ENCODE peak calls at places on chromosomes 6 and 20, in four cellular contexts. One of them, this sample, is unnamed. For H3K4me1, the result is how much of the 10 kb centered on the place peaks cover.

GRCh38 chr6:121434037-121434770 is 1.2 kb upstream of the GJA1 start:
- DNase-seq in left ventricle myocardium inferior: no peak
- DNase-seq in suprapubic skin: no peak
- DNase-seq in MM.1S: no peak
- DNase-seq in this sample: no peak

GRCh38 chr20:57193094-57193493 is 73.3 kb downstream of the BMP7 start:
- DNase-seq in left ventricle myocardium inferior: no peak
- DNase-seq in suprapubic skin: peak
- DNase-seq in MM.1S: no peak
- DNase-seq in this sample: no peak

GRCh38 chr20:51597389-51598231 is 55.1 kb upstream of the NFATC2 start:
- DNase-seq in left ventricle myocardium inferior: no peak
- DNase-seq in suprapubic skin: no peak
- DNase-seq in MM.1S: no peak
- DNase-seq in this sample: no peak

GRCh38 chr6:160226118-160226541 is 32.5 kb downstream of the SLC22A2 start:
- DNase-seq in left ventricle myocardium inferior: no peak
- DNase-seq in suprapubic skin: no peak
- DNase-seq in MM.1S: no peak
- DNase-seq in this sample: no peak

GRCh38 chr20:61387204-61387958 is 135.3 kb downstream of the CDH4 start:
- DNase-seq in left ventricle myocardium inferior: no peak
- DNase-seq in suprapubic skin: no peak
- DNase-seq in MM.1S: no peak
- DNase-seq in this sample: peak

GRCh38 chr20:13610205-13610604 is 28.5 kb downstream of the TASP1 start:
- DNase-seq in left ventricle myocardium inferior: no peak
- DNase-seq in suprapubic skin: no peak
- DNase-seq in MM.1S: no peak
- DNase-seq in this sample: no peak

GRCh38 chr6:158567871-158568401 is 8.0 kb downstream of the TMEM181 start:
- DNase-seq in left ventricle myocardium inferior: no peak
- DNase-seq in suprapubic skin: no peak
- DNase-seq in MM.1S: no peak
- DNase-seq in this sample: no peak

GRCh38 chr6:125781307-125781868 is 9.4 kb upstream of the NCOA7 start:
- DNase-seq in left ventricle myocardium inferior: no peak
- DNase-seq in suprapubic skin: no peak
- DNase-seq in MM.1S: peak
- DNase-seq in this sample: peak

GRCh38 chr20:58693226-58694006 is 816 bp downstream of the NPEPL1 start:
- DNase-seq in left ventricle myocardium inferior: peak
- DNase-seq in suprapubic skin: no peak
- DNase-seq in MM.1S: no peak
- DNase-seq in this sample: peak

GRCh38 chr6:32982084-32982701 is 13.8 kb downstream of the BRD2 start:
- DNase-seq in left ventricle myocardium inferior: no peak
- DNase-seq in suprapubic skin: no peak
- DNase-seq in MM.1S: no peak
- DNase-seq in this sample: no peak

GRCh38 chr6:23272536-23272935 is 703.2 kb downstream of the HDGFL1 start:
- DNase-seq in left ventricle myocardium inferior: no peak
- DNase-seq in suprapubic skin: no peak
- DNase-seq in MM.1S: no peak
- DNase-seq in this sample: no peak

GRCh38 chr6:166435574-166435973 is 52.8 kb upstream of the MPC1 start:
- DNase-seq in left ventricle myocardium inferior: peak
- DNase-seq in suprapubic skin: no peak
- DNase-seq in MM.1S: no peak
- DNase-seq in this sample: peak

GRCh38 chr6:19297880-19298279 is 539.3 kb upstream of the ID4 start:
- DNase-seq in left ventricle myocardium inferior: no peak
- DNase-seq in suprapubic skin: no peak
- DNase-seq in MM.1S: no peak
- DNase-seq in this sample: no peak

GRCh38 chr6:15510536-15511247 is 152.1 kb downstream of the DTNBP1 start:
- DNase-seq in left ventricle myocardium inferior: no peak
- DNase-seq in suprapubic skin: no peak
- DNase-seq in MM.1S: no peak
- DNase-seq in this sample: no peak

GRCh38 chr6:2126351-2126750 is 119.1 kb downstream of the GMDS start:
- DNase-seq in left ventricle myocardium inferior: no peak
- DNase-seq in suprapubic skin: no peak
- DNase-seq in MM.1S: no peak
- DNase-seq in this sample: no peak

GRCh38 chr6:99233219-99233618 is 116.3 kb downstream of the FAXC start:
- DNase-seq in left ventricle myocardium inferior: no peak
- DNase-seq in suprapubic skin: no peak
- DNase-seq in MM.1S: no peak
- DNase-seq in this sample: no peak

GRCh38 chr20:21027569-21027968 is 78.6 kb downstream of the LINC00237 start:
- DNase-seq in left ventricle myocardium inferior: no peak
- DNase-seq in suprapubic skin: no peak
- DNase-seq in MM.1S: no peak
- DNase-seq in this sample: no peak

GRCh38 chr20:52972190-52972937 is at the start of gene TSHZ2:
- DNase-seq in left ventricle myocardium inferior: peak
- DNase-seq in suprapubic skin: peak
- DNase-seq in MM.1S: peak
- DNase-seq in this sample: peak

GRCh38 chr20:10433014-10433622 is 904 bp downstream of the MKKS start:
- DNase-seq in left ventricle myocardium inferior: no peak
- DNase-seq in suprapubic skin: peak
- DNase-seq in MM.1S: no peak
- DNase-seq in this sample: peak

GRCh38 chr20:25356294-25356933 is 34.2 kb downstream of the ABHD12 start:
- DNase-seq in left ventricle myocardium inferior: no peak
- DNase-seq in suprapubic skin: no peak
- DNase-seq in MM.1S: no peak
- DNase-seq in this sample: no peak

GRCh38 chr20:25355191-25355590 is 35.4 kb downstream of the ABHD12 start:
- DNase-seq in left ventricle myocardium inferior: no peak
- DNase-seq in suprapubic skin: no peak
- DNase-seq in MM.1S: no peak
- DNase-seq in this sample: no peak

GRCh38 chr20:25353368-25353753 is 37.3 kb downstream of the ABHD12 start:
- DNase-seq in left ventricle myocardium inferior: no peak
- DNase-seq in suprapubic skin: no peak
- DNase-seq in MM.1S: no peak
- DNase-seq in this sample: no peak

GRCh38 chr20:25353754-25354705 is 36.6 kb downstream of the ABHD12 start:
- DNase-seq in left ventricle myocardium inferior: no peak
- DNase-seq in suprapubic skin: no peak
- DNase-seq in MM.1S: no peak
- DNase-seq in this sample: no peak

DNA sequence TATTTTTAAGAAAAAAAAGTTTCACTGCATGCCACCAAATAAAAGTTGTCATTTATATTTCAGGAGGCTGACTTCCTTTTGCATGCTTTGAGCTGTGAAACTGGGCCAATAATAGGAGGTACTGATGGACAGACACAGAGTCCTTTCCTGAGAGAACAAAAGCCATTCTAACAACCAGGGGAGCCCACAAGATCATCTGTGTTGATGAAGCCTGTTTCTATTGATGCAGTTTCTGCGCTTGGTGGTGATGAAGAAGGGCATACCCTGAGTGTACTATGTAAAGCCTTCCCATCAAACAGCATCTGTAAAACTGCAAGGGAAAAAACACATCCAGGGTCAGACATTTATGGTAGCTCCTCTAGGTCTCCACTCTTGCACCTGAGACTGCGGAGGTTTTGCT is 34.8 kb downstream of the ABHD12 start:
- DNase-seq in left ventricle myocardium inferior: no peak
- DNase-seq in suprapubic skin: no peak
- DNase-seq in MM.1S: no peak
- DNase-seq in this sample: no peak
- H3K4me1 ChIP-seq in left ventricle myocardium inferior: under half
- H3K4me1 ChIP-seq in suprapubic skin: under half
- H3K4me1 ChIP-seq in MM.1S: under half
- H3K4me1 ChIP-seq in this sample: under half

GRCh38 chr6:3367630-3368029 is 89.2 kb downstream of the SLC22A23 start:
- DNase-seq in left ventricle myocardium inferior: no peak
- DNase-seq in suprapubic skin: no peak
- DNase-seq in MM.1S: no peak
- DNase-seq in this sample: no peak

GRCh38 chr6:3361312-3362037 is 95.4 kb downstream of the SLC22A23 start:
- DNase-seq in left ventricle myocardium inferior: no peak
- DNase-seq in suprapubic skin: peak
- DNase-seq in MM.1S: no peak
- DNase-seq in this sample: no peak

GRCh38 chr6:3363296-3364025 is 93.4 kb downstream of the SLC22A23 start:
- DNase-seq in left ventricle myocardium inferior: no peak
- DNase-seq in suprapubic skin: peak
- DNase-seq in MM.1S: no peak
- DNase-seq in this sample: no peak

GRCh38 chr6:3366596-3367413 is 90.0 kb downstream of the SLC22A23 start:
- DNase-seq in left ventricle myocardium inferior: no peak
- DNase-seq in suprapubic skin: no peak
- DNase-seq in MM.1S: no peak
- DNase-seq in this sample: no peak

GRCh38 chr6:3364391-3364790 is 92.5 kb downstream of the SLC22A23 start:
- DNase-seq in left ventricle myocardium inferior: no peak
- DNase-seq in suprapubic skin: peak
- DNase-seq in MM.1S: no peak
- DNase-seq in this sample: no peak
- H3K4me1 ChIP-seq in left ventricle myocardium inferior: under half
- H3K4me1 ChIP-seq in suprapubic skin: under half
- H3K4me1 ChIP-seq in MM.1S: under half
- H3K4me1 ChIP-seq in this sample: under half

DNA sequence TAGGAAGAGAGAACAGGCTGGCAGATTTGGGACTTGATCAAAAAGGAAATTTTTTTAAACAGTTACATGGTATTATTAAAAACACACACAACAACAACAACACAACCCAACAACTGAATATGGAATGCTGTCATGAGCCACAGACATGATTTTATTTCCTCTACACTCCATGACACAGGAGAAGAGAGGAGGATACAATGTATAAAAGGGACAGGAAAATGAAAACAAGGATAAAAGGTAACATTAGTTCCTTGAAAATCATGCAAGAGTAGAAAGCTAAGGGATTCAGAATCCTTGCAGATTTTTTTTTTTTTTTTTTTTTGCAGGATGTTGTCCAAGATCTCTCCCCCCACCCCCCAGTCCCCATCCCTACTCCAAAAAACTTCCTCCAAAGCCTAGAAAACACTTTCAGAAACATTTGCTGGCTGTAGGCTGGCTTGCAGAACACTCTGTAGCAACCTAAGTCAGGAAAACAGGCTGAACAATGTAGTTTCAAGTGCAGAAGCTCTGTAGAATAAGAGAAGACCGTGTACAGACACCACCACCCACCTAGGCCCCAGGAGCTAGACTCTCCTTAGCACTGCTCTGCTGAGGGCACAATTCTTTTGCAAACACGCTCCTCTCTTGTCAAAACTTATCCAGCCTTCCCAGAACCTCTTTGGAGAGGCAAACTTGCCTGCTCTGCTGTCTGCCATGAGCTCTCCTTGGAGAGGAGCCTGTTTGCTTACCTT is 845 bp downstream of the ZMYND8 start:
- DNase-seq in left ventricle myocardium inferior: no peak
- DNase-seq in suprapubic skin: no peak
- DNase-seq in MM.1S: peak
- DNase-seq in this sample: no peak
- H3K4me1 ChIP-seq in left ventricle myocardium inferior: half or more
- H3K4me1 ChIP-seq in suprapubic skin: half or more
- H3K4me1 ChIP-seq in MM.1S: under half
- H3K4me1 ChIP-seq in this sample: half or more

GRCh38 chr6:52417675-52418111 is 2.4 kb upstream of the EFHC1 start:
- DNase-seq in left ventricle myocardium inferior: no peak
- DNase-seq in suprapubic skin: no peak
- DNase-seq in MM.1S: no peak
- DNase-seq in this sample: peak
- H3K4me1 ChIP-seq in left ventricle myocardium inferior: under half
- H3K4me1 ChIP-seq in suprapubic skin: under half
- H3K4me1 ChIP-seq in MM.1S: under half
- H3K4me1 ChIP-seq in this sample: under half

GRCh38 chr6:41935190-41935569 is 6.4 kb downstream of the CCND3 start:
- DNase-seq in left ventricle myocardium inferior: no peak
- DNase-seq in suprapubic skin: no peak
- DNase-seq in MM.1S: no peak
- DNase-seq in this sample: no peak

GRCh38 chr6:41937472-41937871 is 4.1 kb downstream of the CCND3 start:
- DNase-seq in left ventricle myocardium inferior: no peak
- DNase-seq in suprapubic skin: no peak
- DNase-seq in MM.1S: no peak
- DNase-seq in this sample: no peak

GRCh38 chr6:41935685-41936072 is 5.9 kb downstream of the CCND3 start:
- DNase-seq in left ventricle myocardium inferior: no peak
- DNase-seq in suprapubic skin: no peak
- DNase-seq in MM.1S: no peak
- DNase-seq in this sample: no peak

GRCh38 chr6:41934278-41935189 is 7.1 kb downstream of the CCND3 start:
- DNase-seq in left ventricle myocardium inferior: no peak
- DNase-seq in suprapubic skin: no peak
- DNase-seq in MM.1S: no peak
- DNase-seq in this sample: no peak

GRCh38 chr6:41936073-41936837 is 5.4 kb downstream of the CCND3 start:
- DNase-seq in left ventricle myocardium inferior: peak
- DNase-seq in suprapubic skin: peak
- DNase-seq in MM.1S: peak
- DNase-seq in this sample: peak
- H3K4me1 ChIP-seq in left ventricle myocardium inferior: half or more
- H3K4me1 ChIP-seq in suprapubic skin: half or more
- H3K4me1 ChIP-seq in MM.1S: under half
- H3K4me1 ChIP-seq in this sample: under half